ENCODE peak calls at places on chromosomes 16 and 17, in nine cellular contexts. One of them, this sample, is unnamed.

GRCh38 chr16:80167657-80168056 is 373.1 kb upstream of the DYNLRB2 start:
- DNase-seq in T-helper 22 cell: no peak
- DNase-seq in nucleus accumbens: no peak
- DNase-seq in T-cell: no peak
- DNase-seq in MCF 10A: peak
- DNase-seq in left ventricle myocardium inferior: no peak
- DNase-seq in amygdala: no peak
- DNase-seq in dorsolateral prefrontal cortex: no peak
- DNase-seq in EL: no peak
- DNase-seq in this sample: peak

GRCh38 chr17:72315514-72315913 is 194.7 kb downstream of the SOX9 start:
- DNase-seq in T-helper 22 cell: no peak
- DNase-seq in nucleus accumbens: no peak
- DNase-seq in T-cell: no peak
- DNase-seq in MCF 10A: no peak
- DNase-seq in left ventricle myocardium inferior: no peak
- DNase-seq in amygdala: no peak
- DNase-seq in dorsolateral prefrontal cortex: no peak
- DNase-seq in EL: no peak
- DNase-seq in this sample: no peak

GRCh38 chr16:52090080-52090479 is 456.9 kb downstream of the TOX3 start:
- DNase-seq in T-helper 22 cell: no peak
- DNase-seq in nucleus accumbens: no peak
- DNase-seq in T-cell: no peak
- DNase-seq in MCF 10A: peak
- DNase-seq in left ventricle myocardium inferior: no peak
- DNase-seq in amygdala: no peak
- DNase-seq in dorsolateral prefrontal cortex: no peak
- DNase-seq in EL: no peak
- DNase-seq in this sample: no peak

GRCh38 chr16:49795513-49795912 is 60.4 kb downstream of the ZNF423 start:
- DNase-seq in T-helper 22 cell: no peak
- DNase-seq in nucleus accumbens: no peak
- DNase-seq in T-cell: no peak
- DNase-seq in MCF 10A: no peak
- DNase-seq in left ventricle myocardium inferior: no peak
- DNase-seq in amygdala: no peak
- DNase-seq in dorsolateral prefrontal cortex: no peak
- DNase-seq in EL: no peak
- DNase-seq in this sample: no peak

GRCh38 chr17:63984651-63985386 is 12.1 kb upstream of the SCN4A start:
- DNase-seq in T-helper 22 cell: peak
- DNase-seq in nucleus accumbens: no peak
- DNase-seq in T-cell: peak
- DNase-seq in MCF 10A: peak
- DNase-seq in left ventricle myocardium inferior: no peak
- DNase-seq in amygdala: no peak
- DNase-seq in dorsolateral prefrontal cortex: no peak
- DNase-seq in EL: peak
- DNase-seq in this sample: peak

GRCh38 chr17:72518810-72519597 is 398.2 kb downstream of the SOX9 start:
- DNase-seq in T-helper 22 cell: no peak
- DNase-seq in nucleus accumbens: peak
- DNase-seq in T-cell: no peak
- DNase-seq in MCF 10A: no peak
- DNase-seq in left ventricle myocardium inferior: no peak
- DNase-seq in amygdala: no peak
- DNase-seq in dorsolateral prefrontal cortex: no peak
- DNase-seq in EL: no peak
- DNase-seq in this sample: peak

GRCh38 chr16:79664407-79664806 is 63.9 kb upstream of the MAF start:
- DNase-seq in T-helper 22 cell: no peak
- DNase-seq in nucleus accumbens: no peak
- DNase-seq in T-cell: no peak
- DNase-seq in MCF 10A: no peak
- DNase-seq in left ventricle myocardium inferior: no peak
- DNase-seq in amygdala: no peak
- DNase-seq in dorsolateral prefrontal cortex: no peak
- DNase-seq in EL: no peak
- DNase-seq in this sample: no peak

GRCh38 chr16:80060470-80060869 is 459.9 kb upstream of the MAF start:
- DNase-seq in T-helper 22 cell: no peak
- DNase-seq in nucleus accumbens: no peak
- DNase-seq in T-cell: no peak
- DNase-seq in MCF 10A: no peak
- DNase-seq in left ventricle myocardium inferior: no peak
- DNase-seq in amygdala: no peak
- DNase-seq in dorsolateral prefrontal cortex: no peak
- DNase-seq in EL: no peak
- DNase-seq in this sample: no peak

GRCh38 chr16:10741844-10742243 is 1.8 kb upstream of the NUBP1 start:
- DNase-seq in T-helper 22 cell: no peak
- DNase-seq in nucleus accumbens: no peak
- DNase-seq in T-cell: no peak
- DNase-seq in MCF 10A: no peak
- DNase-seq in left ventricle myocardium inferior: peak
- DNase-seq in amygdala: no peak
- DNase-seq in dorsolateral prefrontal cortex: no peak
- DNase-seq in EL: peak
- DNase-seq in this sample: no peak

GRCh38 chr16:66320774-66321173 is 45.7 kb upstream of the CDH5 start:
- DNase-seq in T-helper 22 cell: no peak
- DNase-seq in nucleus accumbens: no peak
- DNase-seq in T-cell: no peak
- DNase-seq in MCF 10A: no peak
- DNase-seq in left ventricle myocardium inferior: no peak
- DNase-seq in amygdala: no peak
- DNase-seq in dorsolateral prefrontal cortex: no peak
- DNase-seq in EL: no peak
- DNase-seq in this sample: no peak

GRCh38 chr17:39219647-39220154 is 6.0 kb downstream of the STAC2 start:
- DNase-seq in T-helper 22 cell: no peak
- DNase-seq in nucleus accumbens: peak
- DNase-seq in T-cell: no peak
- DNase-seq in MCF 10A: no peak
- DNase-seq in left ventricle myocardium inferior: peak
- DNase-seq in amygdala: peak
- DNase-seq in dorsolateral prefrontal cortex: no peak
- DNase-seq in EL: no peak
- DNase-seq in this sample: no peak

GRCh38 chr16:67990018-67990386 is 9.3 kb downstream of the DPEP2 start:
- DNase-seq in T-helper 22 cell: no peak
- DNase-seq in nucleus accumbens: no peak
- DNase-seq in T-cell: no peak
- DNase-seq in MCF 10A: no peak
- DNase-seq in left ventricle myocardium inferior: no peak
- DNase-seq in amygdala: no peak
- DNase-seq in dorsolateral prefrontal cortex: no peak
- DNase-seq in EL: no peak
- DNase-seq in this sample: no peak

GRCh38 chr17:28953444-28954118 is 2.3 kb upstream of the PHF12 start:
- DNase-seq in T-helper 22 cell: no peak
- DNase-seq in nucleus accumbens: no peak
- DNase-seq in T-cell: peak
- DNase-seq in MCF 10A: peak
- DNase-seq in left ventricle myocardium inferior: no peak
- DNase-seq in amygdala: peak
- DNase-seq in dorsolateral prefrontal cortex: peak
- DNase-seq in EL: peak
- DNase-seq in this sample: peak

GRCh38 chr16:58843675-58844074 is 109.6 kb upstream of the GOT2 start:
- DNase-seq in T-helper 22 cell: no peak
- DNase-seq in nucleus accumbens: no peak
- DNase-seq in T-cell: no peak
- DNase-seq in MCF 10A: peak
- DNase-seq in left ventricle myocardium inferior: no peak
- DNase-seq in amygdala: no peak
- DNase-seq in dorsolateral prefrontal cortex: no peak
- DNase-seq in EL: peak
- DNase-seq in this sample: no peak

This sample was measured in Daoy.